ENCODE peak calls at places on chromosomes 2 and 18, in six cellular contexts. N is HCT116, L is fibroblast of the aortic adventitia, G is sigmoid colon, B is bronchial epithelial cell, H is fibroblast of mammary gland. R is an unnamed sample.

GRCh38 chr2:101617188-101617587 is 80.3 kb upstream of the MAP4K4 start:
- DNase-seq in N (no peak), B (peak; percentile 16), L (peak; percentile 13), G (no peak), H (peak; percentile 83), R (peak; percentile 54)

GRCh38 chr18:57797209-57797651 is 5.9 kb downstream of the ATP8B1 start:
- DNase-seq in B (no peak), H (no peak), L (no peak), G (no peak), N (no peak), R (no peak)

GRCh38 chr2:54468643-54469042 is 12.5 kb downstream of the SPTBN1 start:
- DNase-seq in N (no peak), G (no peak), L (peak; percentile 75), B (no peak), H (peak; percentile 97), R (peak; percentile 86)

GRCh38 chr2:3605013-3605961 is 10.4 kb downstream of the COLEC11 start:
- DNase-seq in B (no peak), L (peak; percentile 55), G (peak; percentile 62), N (peak; percentile 82), H (peak; percentile 64), R (no peak)

GRCh38 chr2:234191819-234192407 is 141.4 kb downstream of the SPP2 start:
- DNase-seq in B (peak; percentile 80), H (peak; percentile 35), L (peak; percentile 33), G (no peak), N (peak; percentile 22), R (peak; percentile 41)

GRCh38 chr18:2985628-2986027 is 27.3 kb downstream of the LPIN2 start:
- DNase-seq in N (peak; percentile 18), G (no peak), H (peak; percentile 60), L (peak; percentile 68), B (peak; percentile 25), R (peak; percentile 59)

GRCh38 chr2:169715379-169716228 is 18.0 kb upstream of the KLHL23 start:
- DNase-seq in N (no peak), G (peak; percentile 74), H (peak; percentile 18), B (no peak), L (peak; percentile 46), R (peak; percentile 29)

GRCh38 chr2:58137221-58137620 is 90.6 kb downstream of the VRK2 start:
- DNase-seq in G (no peak), H (peak; percentile 82), N (no peak), L (peak; percentile 90), B (peak; percentile 74), R (peak; percentile 58)

GRCh38 chr2:86290596-86291327 is 46.7 kb downstream of the REEP1 start:
- DNase-seq in L (no peak), G (no peak), B (no peak), H (peak; percentile 35), N (no peak), R (no peak)

GRCh38 chr2:75276093-75277055 is 77.1 kb upstream of the TACR1 start:
- DNase-seq in G (no peak), L (peak; percentile 51), N (no peak), B (peak; percentile 83), H (peak; percentile 81), R (peak; percentile 69)

GRCh38 chr2:176931588-176932563 is 280.7 kb upstream of the HNRNPA3 start:
- DNase-seq in G (no peak), H (peak; percentile 74), B (peak; percentile 44), N (peak; percentile 41), L (peak; percentile 16), R (no peak)

GRCh38 chr2:175153-175786 is 88.6 kb downstream of the SH3YL1 start:
- DNase-seq in N (no peak), G (no peak), L (no peak), H (no peak), B (no peak), R (no peak)

GRCh38 chr2:43040084-43040854 is 186.1 kb downstream of the ZFP36L2 start:
- DNase-seq in L (no peak), H (no peak), N (no peak), B (peak; percentile 87), G (no peak), R (no peak)

GRCh38 chr18:38545071-38545470 is 979.5 kb upstream of the CELF4 start:
- DNase-seq in H (no peak), N (no peak), G (no peak), B (peak; percentile 80), L (no peak), R (peak; percentile 1)

GRCh38 chr2:159362816-159363251 is 76.3 kb upstream of the WDSUB1 start:
- DNase-seq in B (peak; percentile 98), H (peak; percentile 68), G (no peak), N (no peak), L (peak; percentile 84), R (peak; percentile 91)

GRCh38 chr18:48798334-48799197 is 152.2 kb downstream of the SMAD7 start:
- DNase-seq in L (no peak), N (no peak), H (no peak), B (no peak), G (peak; percentile 20), R (no peak)

GRCh38 chr2:232659359-232659758 is 26.0 kb downstream of the EFHD1 start:
- DNase-seq in H (no peak), N (no peak), G (no peak), B (no peak), L (no peak), R (no peak)

GRCh38 chr2:191501390-191502168 is 176.4 kb upstream of the NABP1 start:
- DNase-seq in N (peak; percentile 37), G (no peak), H (peak; percentile 75), B (peak; percentile 53), L (peak; percentile 84), R (peak; percentile 78)

GRCh38 chr2:48240912-48241311 is 289.0 kb upstream of the STON1 start:
- DNase-seq in N (no peak), L (no peak), B (no peak), G (no peak), H (no peak), R (no peak)

GRCh38 chr18:79785831-79786230 is 11.9 kb upstream of the KCNG2 start:
- DNase-seq in B (no peak), H (no peak), L (no peak), G (peak; percentile 42), N (no peak), R (no peak)

GRCh38 chr2:134401081-134401497 is 147.2 kb downstream of the MGAT5 start:
- DNase-seq in N (no peak), L (peak; percentile 79), H (peak; percentile 85), B (no peak), G (no peak), R (peak; percentile 83)

GRCh38 chr2:180442860-180443644 is 436.0 kb upstream of the CWC22 start:
- DNase-seq in L (no peak), B (peak; percentile 89), H (no peak), N (no peak), G (no peak), R (no peak)

GRCh38 chr2:19361325-19361990 is 3.0 kb upstream of the OSR1 start:
- DNase-seq in H (no peak), G (peak; percentile 70), N (no peak), B (no peak), L (peak; percentile 48), R (no peak)

GRCh38 chr2:25505630-25506029 is 163.9 kb upstream of the DNMT3A start:
- DNase-seq in N (no peak), B (peak; percentile 79), H (peak; percentile 66), L (peak; percentile 30), G (no peak), R (no peak)

GRCh38 chr2:25844089-25844488 is 34.2 kb downstream of the ASXL2 start:
- DNase-seq in B (peak; percentile 41), N (no peak), G (no peak), H (peak; percentile 64), L (peak; percentile 57), R (peak; percentile 59)

GRCh38 chr2:63894167-63894566 is 52.5 kb downstream of the UGP2 start:
- DNase-seq in G (no peak), B (no peak), H (no peak), L (no peak), N (no peak), R (no peak)

GRCh38 chr2:72289283-72289682 is 141.6 kb upstream of the CYP26B1 start:
- DNase-seq in H (peak; percentile 61), B (no peak), N (no peak), L (peak; percentile 32), G (no peak), R (no peak)

GRCh38 chr2:213046431-213046830 is 105.0 kb downstream of the IKZF2 start:
- DNase-seq in L (no peak), N (no peak), H (no peak), B (no peak), G (no peak), R (no peak)

GRCh38 chr2:12796617-12797016 is 79.9 kb downstream of the TRIB2 start:
- DNase-seq in N (no peak), L (no peak), B (no peak), G (peak; percentile 70), H (no peak), R (no peak)

GRCh38 chr2:9768388-9768787 is 74.9 kb upstream of the TAF1B start:
- DNase-seq in H (no peak), L (no peak), G (no peak), B (no peak), N (no peak), R (no peak)

GRCh38 chr2:69104281-69104680 is 91.3 kb downstream of the ANTXR1 start:
- DNase-seq in N (no peak), B (no peak), H (peak; percentile 28), L (no peak), G (peak; percentile 85), R (no peak)

GRCh38 chr18:33269223-33269622 is 171.3 kb downstream of the CCDC178 start:
- DNase-seq in B (no peak), N (no peak), L (no peak), G (no peak), H (no peak), R (no peak)
- H3K4me3 ChIP-seq in B (no peak overlapping the region), N (no peak overlapping the region), L (no peak overlapping the region), G (no peak overlapping the region), H (no peak overlapping the region), R (no peak overlapping the region)

GRCh38 chr2:215613265-215613664 is 177.4 kb upstream of the FN1 start:
- DNase-seq in G (no peak), B (no peak), N (no peak), L (no peak), H (no peak), R (no peak)
- TF ChIP-seq CTCF in G (no peak), B (no peak), N (no peak), L (no peak), H (no peak), R (no peak)

GRCh38 chr2:195470622-195471021 is 186.4 kb upstream of the SLC39A10 start:
- DNase-seq in H (no peak), N (no peak), L (no peak), B (no peak), G (no peak), R (no peak)

GRCh38 chr2:195473802-195474201 is 183.2 kb upstream of the SLC39A10 start:
- DNase-seq in B (no peak), H (no peak), G (no peak), N (no peak), L (no peak), R (no peak)

GRCh38 chr2:195471163-195471562 is 185.9 kb upstream of the SLC39A10 start:
- DNase-seq in G (no peak), B (no peak), L (no peak), N (no peak), H (no peak), R (no peak)

GRCh38 chr2:195471807-195472206 is 185.2 kb upstream of the SLC39A10 start:
- DNase-seq in L (no peak), B (no peak), G (no peak), H (no peak), N (no peak), R (peak; percentile 29)

GRCh38 chr2:195472835-195473234 is 184.2 kb upstream of the SLC39A10 start:
- DNase-seq in N (no peak), G (no peak), L (no peak), B (no peak), H (no peak), R (no peak)
- H3K4me3 ChIP-seq in N (no peak overlapping the region), G (no peak overlapping the region), L (no peak overlapping the region), B (no peak overlapping the region), H (no peak overlapping the region), R (no peak overlapping the region)

GRCh38 chr2:208148803-208149202 is 2.8 kb upstream of the CRYGB start:
- DNase-seq in B (no peak), L (no peak), H (no peak), N (no peak), G (no peak), R (no peak)
- TF ChIP-seq CTCF in B (no peak), L (no peak), H (peak; percentile 19), N (peak; percentile 52), G (no peak), R (peak; percentile 13)